ENCODE peak calls at places on chromosomes 6 and 20, in nine cellular contexts. One of them, this sample, is unnamed.
A peak's percentile ranks its signal among the peaks of the same experiment; 100 is the strongest.

GRCh38 chr6:46781478-46782378 is 11.5 kb upstream of the MEP1A start:
- DNase-seq in HCT116: peak; percentile 58
- DNase-seq in tibial nerve: peak; percentile 91
- DNase-seq in GM12892: no peak
- DNase-seq in breast epithelium: no peak
- DNase-seq in esophagus squamous epithelium: no peak
- DNase-seq in ovary: peak; percentile 34
- DNase-seq in IMR-90: peak; percentile 50
- DNase-seq in GM12891: no peak
- DNase-seq in this sample: peak; percentile 26

GRCh38 chr6:159104163-159104885 is 59.5 kb upstream of the TAGAP start:
- DNase-seq in HCT116: no peak
- DNase-seq in tibial nerve: no peak
- DNase-seq in GM12892: peak; percentile 71
- DNase-seq in breast epithelium: no peak
- DNase-seq in esophagus squamous epithelium: no peak
- DNase-seq in ovary: peak; percentile 43
- DNase-seq in IMR-90: peak; percentile 45
- DNase-seq in GM12891: peak; percentile 60
- DNase-seq in this sample: peak; percentile 60

GRCh38 chr20:22698443-22698842 is 114.1 kb upstream of the FOXA2 start:
- DNase-seq in HCT116: no peak
- DNase-seq in tibial nerve: no peak
- DNase-seq in GM12892: no peak
- DNase-seq in breast epithelium: no peak
- DNase-seq in esophagus squamous epithelium: no peak
- DNase-seq in ovary: no peak
- DNase-seq in IMR-90: no peak
- DNase-seq in GM12891: no peak
- DNase-seq in this sample: no peak

GRCh38 chr6:130980310-130981032 is 82.6 kb downstream of the EPB41L2 start:
- DNase-seq in HCT116: no peak
- DNase-seq in tibial nerve: no peak
- DNase-seq in GM12892: no peak
- DNase-seq in breast epithelium: no peak
- DNase-seq in esophagus squamous epithelium: no peak
- DNase-seq in ovary: no peak
- DNase-seq in IMR-90: no peak
- DNase-seq in GM12891: no peak
- DNase-seq in this sample: no peak

GRCh38 chr6:1624071-1624847 is 14.5 kb downstream of the FOXC1 start:
- DNase-seq in HCT116: no peak
- DNase-seq in tibial nerve: no peak
- DNase-seq in GM12892: peak; percentile 65
- DNase-seq in breast epithelium: no peak
- DNase-seq in esophagus squamous epithelium: no peak
- DNase-seq in ovary: no peak
- DNase-seq in IMR-90: no peak
- DNase-seq in GM12891: no peak
- DNase-seq in this sample: no peak

GRCh38 chr6:44395501-44395900 is 8.0 kb downstream of the CDC5L start:
- DNase-seq in HCT116: no peak
- DNase-seq in tibial nerve: no peak
- DNase-seq in GM12892: no peak
- DNase-seq in breast epithelium: no peak
- DNase-seq in esophagus squamous epithelium: no peak
- DNase-seq in ovary: no peak
- DNase-seq in IMR-90: no peak
- DNase-seq in GM12891: no peak
- DNase-seq in this sample: no peak

GRCh38 chr6:155100087-155100486 is 105.0 kb downstream of the TIAM2 start:
- DNase-seq in HCT116: no peak
- DNase-seq in tibial nerve: no peak
- DNase-seq in GM12892: no peak
- DNase-seq in breast epithelium: no peak
- DNase-seq in esophagus squamous epithelium: no peak
- DNase-seq in ovary: no peak
- DNase-seq in IMR-90: peak; percentile 39
- DNase-seq in GM12891: no peak
- DNase-seq in this sample: no peak

GRCh38 chr6:109165392-109165964 is 70.2 kb downstream of the CEP57L1 start:
- DNase-seq in HCT116: no peak
- DNase-seq in tibial nerve: no peak
- DNase-seq in GM12892: no peak
- DNase-seq in breast epithelium: no peak
- DNase-seq in esophagus squamous epithelium: no peak
- DNase-seq in ovary: peak; percentile 55
- DNase-seq in IMR-90: peak; percentile 70
- DNase-seq in GM12891: no peak
- DNase-seq in this sample: no peak

GRCh38 chr6:37657117-37657886 is 40.4 kb downstream of the MDGA1 start:
- DNase-seq in HCT116: peak; percentile 47
- DNase-seq in tibial nerve: no peak
- DNase-seq in GM12892: no peak
- DNase-seq in breast epithelium: no peak
- DNase-seq in esophagus squamous epithelium: no peak
- DNase-seq in ovary: no peak
- DNase-seq in IMR-90: peak; percentile 44
- DNase-seq in GM12891: no peak
- DNase-seq in this sample: peak; percentile 80

GRCh38 chr6:38973178-38974057 is 75.2 kb upstream of the GLP1R start:
- DNase-seq in HCT116: peak; percentile 72
- DNase-seq in tibial nerve: peak; percentile 20
- DNase-seq in GM12892: peak; percentile 3
- DNase-seq in breast epithelium: no peak
- DNase-seq in esophagus squamous epithelium: no peak
- DNase-seq in ovary: no peak
- DNase-seq in IMR-90: peak; percentile 79
- DNase-seq in GM12891: peak; percentile 20
- DNase-seq in this sample: peak; percentile 23

GRCh38 chr20:3358676-3359340 is 48.7 kb downstream of the DNAAF9 start:
- DNase-seq in HCT116: no peak
- DNase-seq in tibial nerve: no peak
- DNase-seq in GM12892: no peak
- DNase-seq in breast epithelium: no peak
- DNase-seq in esophagus squamous epithelium: no peak
- DNase-seq in ovary: no peak
- DNase-seq in IMR-90: no peak
- DNase-seq in GM12891: no peak
- DNase-seq in this sample: no peak

GRCh38 chr20:24851346-24852019 is 97.6 kb upstream of the CST7 start:
- DNase-seq in HCT116: no peak
- DNase-seq in tibial nerve: no peak
- DNase-seq in GM12892: no peak
- DNase-seq in breast epithelium: no peak
- DNase-seq in esophagus squamous epithelium: no peak
- DNase-seq in ovary: no peak
- DNase-seq in IMR-90: no peak
- DNase-seq in GM12891: no peak
- DNase-seq in this sample: no peak

GRCh38 chr20:59939879-59940128 is 301 bp downstream of the PPP1R3D start:
- DNase-seq in HCT116: no peak
- DNase-seq in tibial nerve: no peak
- DNase-seq in GM12892: no peak
- DNase-seq in breast epithelium: no peak
- DNase-seq in esophagus squamous epithelium: no peak
- DNase-seq in ovary: peak; percentile 33
- DNase-seq in IMR-90: peak; percentile 4
- DNase-seq in GM12891: peak; percentile 31
- DNase-seq in this sample: no peak

GRCh38 chr6:120211955-120212792 is 862.6 kb upstream of the MAN1A1 start:
- DNase-seq in HCT116: no peak
- DNase-seq in tibial nerve: no peak
- DNase-seq in GM12892: no peak
- DNase-seq in breast epithelium: no peak
- DNase-seq in esophagus squamous epithelium: no peak
- DNase-seq in ovary: no peak
- DNase-seq in IMR-90: no peak
- DNase-seq in GM12891: no peak
- DNase-seq in this sample: no peak

DNA sequence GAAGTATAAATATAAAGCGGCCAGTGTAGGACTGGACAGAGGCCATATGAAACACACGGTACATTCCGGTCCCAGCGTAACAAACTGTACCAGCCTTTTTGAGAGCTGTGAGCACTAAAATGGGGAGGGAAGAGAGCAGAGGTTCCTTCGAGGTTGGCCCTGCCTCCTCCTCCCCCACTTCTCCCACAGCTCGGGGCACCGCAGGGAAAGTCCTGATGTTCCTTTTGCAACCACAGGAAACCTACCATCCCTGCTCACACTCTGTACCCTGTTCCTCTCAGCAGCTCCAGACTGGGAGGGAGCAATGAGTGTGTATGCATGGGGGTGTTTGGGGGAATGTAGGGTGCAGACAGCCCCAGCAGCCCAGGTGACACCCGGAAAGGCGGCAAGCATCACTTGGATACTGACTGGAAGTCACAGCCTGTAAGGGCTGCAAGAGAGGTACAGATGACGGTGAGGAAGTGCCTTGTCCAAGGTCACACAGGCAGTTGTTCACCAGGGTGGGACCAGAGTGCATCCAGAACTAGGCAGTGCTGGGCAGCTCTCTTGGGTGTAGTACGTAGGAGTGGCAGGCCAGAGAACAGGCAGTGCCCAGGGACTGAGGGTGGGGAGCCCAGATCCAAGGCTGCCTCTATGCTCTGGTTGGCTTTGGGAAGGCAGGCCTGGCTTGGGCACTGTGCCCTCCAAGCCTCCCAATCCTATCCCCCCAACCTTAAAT is 11.0 kb upstream of the ARMC12 start:
- DNase-seq in HCT116: no peak
- DNase-seq in tibial nerve: peak; percentile 74
- DNase-seq in GM12892: no peak
- DNase-seq in breast epithelium: no peak
- DNase-seq in esophagus squamous epithelium: no peak
- DNase-seq in ovary: peak; percentile 72
- DNase-seq in IMR-90: no peak
- DNase-seq in GM12891: no peak
- DNase-seq in this sample: no peak
- TF ChIP-seq POLR2A in HCT116: no peak
- TF ChIP-seq POLR2A in tibial nerve: peak; percentile 36
- TF ChIP-seq POLR2A in GM12892: no peak
- TF ChIP-seq POLR2A in breast epithelium: no peak
- TF ChIP-seq POLR2A in esophagus squamous epithelium: no peak
- TF ChIP-seq POLR2A in ovary: peak; percentile 6
- TF ChIP-seq POLR2A in IMR-90: no peak
- TF ChIP-seq POLR2A in GM12891: no peak
- TF ChIP-seq POLR2A in this sample: no peak

GRCh38 chr6:36605560-36606391 is 11.6 kb downstream of the SRSF3 start:
- DNase-seq in HCT116: no peak
- DNase-seq in tibial nerve: no peak
- DNase-seq in GM12892: no peak
- DNase-seq in breast epithelium: no peak
- DNase-seq in esophagus squamous epithelium: no peak
- DNase-seq in ovary: no peak
- DNase-seq in IMR-90: no peak
- DNase-seq in GM12891: no peak
- DNase-seq in this sample: no peak
- TF ChIP-seq POLR2A in HCT116: no peak
- TF ChIP-seq POLR2A in tibial nerve: no peak
- TF ChIP-seq POLR2A in GM12892: peak; percentile 49
- TF ChIP-seq POLR2A in breast epithelium: no peak
- TF ChIP-seq POLR2A in esophagus squamous epithelium: no peak
- TF ChIP-seq POLR2A in ovary: no peak
- TF ChIP-seq POLR2A in IMR-90: no peak
- TF ChIP-seq POLR2A in GM12891: no peak
- TF ChIP-seq POLR2A in this sample: no peak

GRCh38 chr6:73309784-73310502 is 44.1 kb downstream of the DPPA5 start:
- DNase-seq in HCT116: peak; percentile 54
- DNase-seq in tibial nerve: peak; percentile 8
- DNase-seq in GM12892: peak; percentile 80
- DNase-seq in breast epithelium: no peak
- DNase-seq in esophagus squamous epithelium: no peak
- DNase-seq in ovary: peak; percentile 48
- DNase-seq in IMR-90: peak; percentile 52
- DNase-seq in GM12891: peak; percentile 73
- DNase-seq in this sample: peak; percentile 75
- TF ChIP-seq POLR2A in HCT116: peak; percentile 86
- TF ChIP-seq POLR2A in tibial nerve: no peak
- TF ChIP-seq POLR2A in GM12892: peak; percentile 92
- TF ChIP-seq POLR2A in breast epithelium: no peak
- TF ChIP-seq POLR2A in esophagus squamous epithelium: no peak
- TF ChIP-seq POLR2A in ovary: peak; percentile 17
- TF ChIP-seq POLR2A in IMR-90: peak; percentile 62
- TF ChIP-seq POLR2A in GM12891: peak; percentile 68
- TF ChIP-seq POLR2A in this sample: peak; percentile 84

GRCh38 chr6:3159805-3160781 is 2.7 kb upstream of the TUBB2A start:
- DNase-seq in HCT116: peak; percentile 33
- DNase-seq in tibial nerve: peak; percentile 30
- DNase-seq in GM12892: no peak
- DNase-seq in breast epithelium: peak; percentile 69
- DNase-seq in esophagus squamous epithelium: peak; percentile 10
- DNase-seq in ovary: peak; percentile 25
- DNase-seq in IMR-90: no peak
- DNase-seq in GM12891: no peak
- DNase-seq in this sample: no peak

GRCh38 chr6:3164388-3164787 is 7.0 kb upstream of the TUBB2A start:
- DNase-seq in HCT116: no peak
- DNase-seq in tibial nerve: no peak
- DNase-seq in GM12892: no peak
- DNase-seq in breast epithelium: no peak
- DNase-seq in esophagus squamous epithelium: no peak
- DNase-seq in ovary: no peak
- DNase-seq in IMR-90: no peak
- DNase-seq in GM12891: no peak
- DNase-seq in this sample: no peak

GRCh38 chr6:3163248-3163594 is 5.9 kb upstream of the TUBB2A start:
- DNase-seq in HCT116: no peak
- DNase-seq in tibial nerve: peak; percentile 44
- DNase-seq in GM12892: no peak
- DNase-seq in breast epithelium: no peak
- DNase-seq in esophagus squamous epithelium: no peak
- DNase-seq in ovary: no peak
- DNase-seq in IMR-90: no peak
- DNase-seq in GM12891: no peak
- DNase-seq in this sample: no peak

GRCh38 chr6:3162565-3163247 is 5.4 kb upstream of the TUBB2A start:
- DNase-seq in HCT116: peak; percentile 56
- DNase-seq in tibial nerve: no peak
- DNase-seq in GM12892: peak; percentile 77
- DNase-seq in breast epithelium: peak; percentile 77
- DNase-seq in esophagus squamous epithelium: no peak
- DNase-seq in ovary: peak; percentile 52
- DNase-seq in IMR-90: peak; percentile 71
- DNase-seq in GM12891: peak; percentile 56
- DNase-seq in this sample: peak; percentile 64

DNA sequence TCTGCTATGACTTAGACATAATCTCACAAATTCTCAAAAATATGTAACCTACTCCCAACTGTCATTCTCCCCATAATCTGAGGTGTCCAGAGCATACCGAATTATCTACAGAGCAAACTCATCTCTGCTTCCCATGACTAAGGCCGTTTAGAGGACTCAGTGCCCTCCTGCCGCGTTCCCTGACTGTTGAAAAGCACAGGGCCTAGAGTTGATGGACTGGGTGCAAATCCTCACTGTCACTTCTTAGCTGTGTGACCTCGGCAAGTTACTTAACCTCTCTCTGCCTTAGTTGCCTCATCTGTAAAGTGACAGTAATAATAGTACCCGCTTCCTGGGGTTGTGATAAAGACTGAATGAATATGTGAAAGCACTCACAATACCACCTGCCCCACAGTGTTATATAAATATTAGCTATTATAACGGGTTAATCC is 4.7 kb upstream of the TUBB2A start:
- DNase-seq in HCT116: no peak
- DNase-seq in tibial nerve: no peak
- DNase-seq in GM12892: no peak
- DNase-seq in breast epithelium: no peak
- DNase-seq in esophagus squamous epithelium: no peak
- DNase-seq in ovary: no peak
- DNase-seq in IMR-90: no peak
- DNase-seq in GM12891: no peak
- DNase-seq in this sample: no peak
- TF ChIP-seq POLR2A in HCT116: no peak
- TF ChIP-seq POLR2A in tibial nerve: no peak
- TF ChIP-seq POLR2A in GM12892: no peak
- TF ChIP-seq POLR2A in breast epithelium: no peak
- TF ChIP-seq POLR2A in esophagus squamous epithelium: no peak
- TF ChIP-seq POLR2A in ovary: no peak
- TF ChIP-seq POLR2A in IMR-90: no peak
- TF ChIP-seq POLR2A in GM12891: no peak
- TF ChIP-seq POLR2A in this sample: no peak